ENCODE peak calls at places on chromosome 9, in ten cellular contexts. I is GM12891, R is RWPE1, B is anterior cingulate cortex, N is left lung, C is cardiac septum, J is D341Med, P is A673, Q is nucleus accumbens, T is EH. H is an unnamed sample.
A peak's percentile ranks its signal among the peaks of the same experiment; 100 is the strongest.

GRCh38 chr9:119092125-119092524 is 277.1 kb downstream of the BRINP1 start:
- DNase-seq in N (no peak), Q (no peak), I (no peak), B (no peak), J (no peak), P (no peak), T (no peak), C (no peak), R (no peak), H (no peak)

GRCh38 chr9:134316444-134317160 is 9.7 kb upstream of the RXRA start:
- DNase-seq in N (peak; percentile 34), J (no peak), T (peak; percentile 79), I (no peak), C (peak; percentile 74), Q (no peak), R (no peak), B (no peak), P (no peak), H (peak; percentile 6)

GRCh38 chr9:68844196-68844595 is 139.2 kb downstream of the PIP5K1B start:
- DNase-seq in R (no peak), P (no peak), Q (no peak), J (no peak), N (no peak), C (peak; percentile 81), T (no peak), I (no peak), B (no peak), H (no peak)

GRCh38 chr9:108166509-108166908 is 676.9 kb upstream of the KLF4 start:
- DNase-seq in I (no peak), B (no peak), R (no peak), J (no peak), N (no peak), Q (no peak), T (no peak), P (no peak), C (no peak), H (no peak)

GRCh38 chr9:118669986-118670385 is 699.2 kb downstream of the BRINP1 start:
- DNase-seq in N (no peak), T (no peak), P (no peak), J (no peak), R (no peak), Q (no peak), I (no peak), B (no peak), C (no peak), H (no peak)

GRCh38 chr9:138068601-138069035 is 191.0 kb downstream of the CACNA1B start:
- DNase-seq in Q (no peak), I (no peak), C (peak; percentile 27), N (no peak), P (no peak), B (no peak), R (no peak), T (no peak), J (peak; percentile 18), H (no peak)

GRCh38 chr9:122219856-122220672 is 8.7 kb downstream of the LHX6 start:
- DNase-seq in C (peak; percentile 59), Q (no peak), T (peak; percentile 16), B (no peak), I (no peak), N (no peak), R (no peak), P (no peak), J (peak; percentile 60), H (no peak)

GRCh38 chr9:136421791-136422190 is 11.3 kb downstream of the PMPCA start:
- DNase-seq in C (no peak), P (no peak), Q (no peak), N (no peak), J (no peak), B (no peak), R (no peak), T (no peak), I (no peak), H (no peak)

GRCh38 chr9:16901589-16901988 is 31.1 kb upstream of the BNC2 start:
- DNase-seq in P (no peak), R (peak; percentile 22), T (peak; percentile 32), B (no peak), Q (no peak), J (no peak), N (no peak), I (no peak), C (no peak), H (no peak)

GRCh38 chr9:89475891-89476440 is 21.9 kb downstream of the SEMA4D start:
- DNase-seq in J (no peak), N (no peak), C (no peak), I (no peak), T (no peak), P (no peak), R (no peak), Q (no peak), B (no peak), H (no peak)

GRCh38 chr9:27421567-27421966 is 102.5 kb upstream of the IFNK start:
- DNase-seq in J (no peak), N (no peak), P (no peak), Q (no peak), T (no peak), C (no peak), R (no peak), I (no peak), B (no peak), H (no peak)

GRCh38 chr9:2427016-2427891 is 194.3 kb upstream of the VLDLR start:
- DNase-seq in B (no peak), N (peak; percentile 53), Q (no peak), I (no peak), R (no peak), C (no peak), J (no peak), T (peak; percentile 28), P (no peak), H (no peak)

GRCh38 chr9:134306583-134307222 is 19.6 kb upstream of the RXRA start:
- DNase-seq in I (no peak), N (no peak), C (no peak), R (no peak), Q (no peak), B (no peak), J (no peak), P (no peak), T (no peak), H (no peak)

GRCh38 chr9:135582966-135583685 is 21.6 kb downstream of the PAEP start:
- DNase-seq in I (no peak), N (no peak), J (peak; percentile 33), B (no peak), R (no peak), P (no peak), Q (no peak), C (no peak), T (no peak), H (no peak)

GRCh38 chr9:128898845-128899565 is 17.1 kb downstream of the LRRC8A start:
- DNase-seq in R (no peak), P (no peak), N (no peak), Q (no peak), C (no peak), J (no peak), B (no peak), I (no peak), T (no peak), H (no peak)

GRCh38 chr9:137307255-137308101 is 5.4 kb upstream of the NRARP start:
- DNase-seq in P (no peak), T (no peak), R (no peak), C (no peak), Q (no peak), J (peak; percentile 30), I (peak; percentile 33), N (peak; percentile 32), B (no peak), H (peak; percentile 63)

GRCh38 chr9:3931996-3932906 is 367.6 kb downstream of the GLIS3 start:
- DNase-seq in R (no peak), P (no peak), J (no peak), T (peak; percentile 68), B (no peak), N (no peak), C (no peak), Q (no peak), I (no peak), H (no peak)

GRCh38 chr9:91800473-91800872 is 149.6 kb downstream of the ROR2 start:
- DNase-seq in P (no peak), T (no peak), N (no peak), R (no peak), J (no peak), C (no peak), Q (no peak), B (no peak), I (no peak), H (no peak)

GRCh38 chr9:75148551-75148950 is 60.2 kb downstream of the OSTF1 start:
- DNase-seq in P (no peak), I (no peak), J (no peak), Q (no peak), B (no peak), C (no peak), R (no peak), T (peak; percentile 97), N (no peak), H (no peak)

GRCh38 chr9:14706530-14707140 is 13.4 kb upstream of the ZDHHC21 start:
- DNase-seq in N (no peak), I (no peak), B (no peak), C (no peak), Q (no peak), J (no peak), R (no peak), P (no peak), T (no peak), H (no peak)

GRCh38 chr9:34337404-34337803 is 8.0 kb downstream of the NUDT2 start:
- DNase-seq in J (no peak), Q (no peak), R (no peak), P (no peak), N (no peak), B (no peak), T (no peak), C (no peak), I (no peak), H (no peak)

GRCh38 chr9:1434082-1434481 is 383.9 kb downstream of the DMRT2 start:
- DNase-seq in B (no peak), N (no peak), Q (no peak), J (peak; percentile 54), P (peak; percentile 60), C (no peak), I (no peak), R (peak; percentile 12), T (no peak), H (no peak)

GRCh38 chr9:37311938-37312730 is 110.4 kb upstream of the GRHPR start:
- DNase-seq in T (peak; percentile 83), I (no peak), R (peak; percentile 43), C (no peak), P (no peak), J (no peak), Q (no peak), N (no peak), B (no peak), H (no peak)

GRCh38 chr9:112175796-112176315 is 759 bp upstream of the SUSD1 start:
- DNase-seq in I (no peak), T (no peak), B (no peak), N (no peak), C (no peak), J (no peak), Q (no peak), P (no peak), R (no peak), H (no peak)

GRCh38 chr9:75105019-75105540 is 16.8 kb downstream of the OSTF1 start:
- DNase-seq in T (no peak), C (no peak), J (no peak), N (no peak), R (no peak), P (no peak), Q (no peak), B (no peak), I (no peak), H (no peak)

GRCh38 chr9:72131206-72131605 is 18.0 kb upstream of the GDA start:
- DNase-seq in B (no peak), T (no peak), Q (no peak), I (no peak), C (no peak), P (no peak), R (no peak), N (no peak), J (no peak), H (no peak)

GRCh38 chr9:89243296-89244061 is 64.9 kb upstream of the SHC3 start:
- DNase-seq in I (no peak), J (no peak), P (no peak), R (no peak), T (no peak), C (no peak), B (no peak), Q (no peak), N (peak; percentile 65), H (no peak)

GRCh38 chr9:135335691-135336181 is 143.8 kb upstream of the PPP1R26 start:
- DNase-seq in J (peak; percentile 11), B (no peak), P (no peak), R (no peak), C (no peak), Q (no peak), N (peak; percentile 14), I (no peak), T (no peak), H (no peak)